ENCODE peak calls at places on chromosomes 3 and 15, in ten cellular contexts. H, T, C, V, Y, G, A, B, U and E are unnamed samples.

GRCh38 chr3:149781216-149781615 is 11.1 kb downstream of the ANKUB1 start:
- DNase-seq in H (no peak), T (no peak), C (no peak), V (no peak), Y (no peak), G (no peak), A (no peak), B (no peak), U (no peak), E (no peak)

GRCh38 chr3:179493260-179493659 is 42.0 kb upstream of the GNB4 start:
- DNase-seq in H (no peak), T (no peak), C (no peak), V (no peak), Y (no peak), G (no peak), A (no peak), B (no peak), U (no peak), E (no peak)

GRCh38 chr3:36911990-36912804 is 32.7 kb downstream of the TRANK1 start:
- DNase-seq in H (no peak), T (peak; percentile 59), C (peak; percentile 81), V (peak; percentile 88), Y (no peak), G (peak; percentile 68), A (peak; percentile 82), B (no peak), U (peak; percentile 53), E (peak; percentile 11)

GRCh38 chr15:80580107-80580506 is 115.0 kb upstream of the ABHD17C start:
- DNase-seq in H (no peak), T (peak; percentile 94), C (peak; percentile 96), V (peak; percentile 53), Y (no peak), G (no peak), A (no peak), B (no peak), U (peak; percentile 83), E (no peak)

GRCh38 chr15:63601026-63601726 is 4.0 kb downstream of the FBXL22 start:
- DNase-seq in H (peak; percentile 28), T (peak; percentile 43), C (no peak), V (no peak), Y (no peak), G (no peak), A (peak; percentile 41), B (peak; percentile 56), U (peak; percentile 22), E (peak; percentile 46)

GRCh38 chr3:38992117-38992779 is 59.5 kb downstream of the SCN11A start:
- DNase-seq in H (no peak), T (peak; percentile 77), C (peak; percentile 85), V (peak; percentile 76), Y (no peak), G (no peak), A (no peak), B (no peak), U (peak; percentile 93), E (no peak)

GRCh38 chr15:63040954-63041353 is 1.6 kb upstream of the TPM1 start:
- DNase-seq in H (no peak), T (no peak), C (no peak), V (no peak), Y (no peak), G (no peak), A (no peak), B (no peak), U (no peak), E (no peak)

GRCh38 chr3:149895339-149895738 is 75.4 kb downstream of the PFN2 start:
- DNase-seq in H (no peak), T (no peak), C (no peak), V (no peak), Y (no peak), G (no peak), A (no peak), B (no peak), U (no peak), E (no peak)

DNA sequence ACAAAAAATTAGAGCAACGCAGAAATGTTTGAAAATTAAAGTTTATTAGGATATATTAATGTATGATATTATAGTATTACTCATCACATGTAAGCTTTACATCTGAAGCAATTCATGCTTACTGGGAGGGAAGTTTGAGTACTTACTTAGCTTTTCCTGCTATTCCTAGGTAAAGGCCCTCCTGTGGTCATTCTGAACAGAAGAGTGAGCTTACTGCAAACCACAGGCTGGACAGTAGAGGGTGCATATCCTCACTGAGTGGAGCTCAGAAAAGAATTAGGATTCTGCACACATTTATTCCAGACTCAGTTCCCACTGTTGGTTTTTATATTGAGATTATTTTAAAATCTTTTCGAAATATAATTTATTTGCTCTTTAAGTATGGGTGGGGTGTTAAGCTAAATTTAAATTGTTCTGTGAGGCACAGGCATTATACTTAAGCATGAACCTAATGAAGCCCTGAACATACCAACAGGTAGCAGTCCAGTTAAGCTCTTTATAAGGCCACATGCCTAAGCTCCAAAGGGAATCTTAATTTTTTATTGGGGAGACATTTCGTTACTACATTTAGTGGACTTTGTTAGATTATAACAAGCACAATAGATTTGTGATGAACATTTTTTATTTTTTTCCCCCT is 10.2 kb downstream of the MRPS22 start:
- DNase-seq in H (peak; percentile 26), T (peak; percentile 58), C (peak; percentile 70), V (peak; percentile 68), Y (peak; percentile 60), G (no peak), A (no peak), B (no peak), U (peak; percentile 58), E (peak; percentile 70)
- TF ChIP-seq CTCF in H (peak; percentile 72), T (peak; percentile 77), C (peak; percentile 81), V (peak; percentile 90), Y (peak; percentile 98), G (peak; percentile 32), A (peak; percentile 66), B (peak; percentile 47), U (peak; percentile 86), E (peak; percentile 78)

GRCh38 chr15:34853001-34853758 is 57.8 kb upstream of the ACTC1 start:
- DNase-seq in H (no peak), T (no peak), C (peak; percentile 8), V (peak; percentile 47), Y (no peak), G (no peak), A (no peak), B (no peak), U (no peak), E (no peak)
- TF ChIP-seq CTCF in H (no peak), T (no peak), C (no peak), V (no peak), Y (no peak), G (no peak), A (no peak), B (no peak), U (no peak), E (no peak)

GRCh38 chr15:89105147-89105546 is 16.9 kb downstream of the ABHD2 start:
- DNase-seq in H (no peak), T (peak; percentile 79), C (peak; percentile 85), V (peak; percentile 96), Y (no peak), G (no peak), A (no peak), B (no peak), U (peak; percentile 87), E (no peak)

GRCh38 chr15:89101302-89102191 is 13.3 kb downstream of the ABHD2 start:
- DNase-seq in H (no peak), T (peak; percentile 97), C (peak; percentile 95), V (peak; percentile 98), Y (peak; percentile 87), G (no peak), A (peak; percentile 19), B (no peak), U (peak; percentile 96), E (peak; percentile 88)

GRCh38 chr15:89103481-89104171 is 15.4 kb downstream of the ABHD2 start:
- DNase-seq in H (no peak), T (no peak), C (no peak), V (no peak), Y (no peak), G (no peak), A (no peak), B (no peak), U (no peak), E (no peak)

GRCh38 chr15:89106200-89106599 is 17.9 kb downstream of the ABHD2 start:
- DNase-seq in H (no peak), T (no peak), C (no peak), V (no peak), Y (no peak), G (no peak), A (no peak), B (no peak), U (no peak), E (no peak)

GRCh38 chr15:89104172-89104564 is 15.9 kb downstream of the ABHD2 start:
- DNase-seq in H (no peak), T (no peak), C (no peak), V (peak; percentile 85), Y (no peak), G (no peak), A (no peak), B (no peak), U (no peak), E (no peak)
- TF ChIP-seq CTCF in H (no peak), T (no peak), C (no peak), V (no peak), Y (no peak), G (no peak), A (no peak), B (no peak), U (peak; percentile 9), E (no peak)

DNA sequence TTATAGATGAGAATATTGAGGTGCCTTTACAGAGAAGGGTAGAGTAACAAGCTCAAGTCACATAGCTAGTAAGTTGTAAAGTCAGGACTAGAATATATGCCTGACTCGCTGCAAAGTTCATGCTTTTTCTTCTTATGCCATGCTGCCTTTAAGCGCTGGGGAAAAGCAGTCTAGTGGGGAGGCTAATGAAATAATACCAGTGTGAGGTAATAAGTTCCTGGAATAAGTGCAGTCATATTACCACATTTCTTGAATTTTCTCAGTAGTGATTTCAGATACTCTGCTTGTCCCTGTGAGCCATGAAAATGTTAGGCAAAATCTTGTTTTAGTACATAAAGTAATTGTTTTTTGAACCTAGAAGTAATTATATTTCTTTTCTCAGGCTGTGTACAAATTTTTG is 71.8 kb downstream of the SYN2 start:
- DNase-seq in H (no peak), T (no peak), C (no peak), V (no peak), Y (no peak), G (no peak), A (no peak), B (no peak), U (no peak), E (no peak)
- TF ChIP-seq CTCF in H (no peak), T (no peak), C (no peak), V (no peak), Y (no peak), G (no peak), A (no peak), B (no peak), U (no peak), E (no peak)

GRCh38 chr3:114155370-114155821 is 23.5 kb downstream of the DRD3 start:
- DNase-seq in H (peak; percentile 18), T (no peak), C (peak; percentile 54), V (peak; percentile 36), Y (peak; percentile 34), G (no peak), A (peak; percentile 27), B (peak; percentile 18), U (peak; percentile 34), E (peak; percentile 16)
- TF ChIP-seq CTCF in H (peak; percentile 49), T (no peak), C (peak; percentile 89), V (peak; percentile 64), Y (peak; percentile 99), G (peak; percentile 64), A (peak; percentile 34), B (peak; percentile 24), U (peak; percentile 80), E (peak; percentile 36)